ENCODE peak calls at places on chromosomes 3 and 15, in ten cellular contexts. H is naive B cell; Z is ACHN; R is M059J; I is iris pigment epithelial cell; A is T-helper 1 cell; W is GM03348; X is Right ventricle myocardium superior; M is stimulated activated CD4-positive, alpha-beta T cell treated with anti-CD3 and anti-CD28 coated beads, TNF-alpha, amount 100 ng/mL, for 24 hours; B is stromal cell of bone marrow. Y is an unnamed sample.

GRCh38 chr15:39589193-39589814 is 8.4 kb downstream of the THBS1 start:
- DNase-seq in H (no peak), B (no peak), M (no peak), A (no peak), Z (peak), X (no peak), R (peak), W (no peak), I (no peak), Y (peak)

GRCh38 chr15:52208306-52208946 is 17.2 kb upstream of the GNB5 start:
- DNase-seq in W (peak), Z (peak), X (peak), B (peak), A (peak), M (peak), I (peak), H (peak), R (peak), Y (peak)

GRCh38 chr3:39332525-39332924 is 3.0 kb downstream of the CCR8 start:
- DNase-seq in I (no peak), M (no peak), A (no peak), R (no peak), W (no peak), H (no peak), Z (no peak), B (no peak), X (peak), Y (no peak)

GRCh38 chr3:57647292-57647940 is 45.5 kb downstream of the DENND6A start:
- DNase-seq in A (no peak), X (no peak), H (no peak), M (no peak), R (no peak), B (no peak), Z (no peak), I (no peak), W (no peak), Y (no peak)

GRCh38 chr3:153768559-153769469 is 352.4 kb upstream of the ARHGEF26 start:
- DNase-seq in I (peak), R (peak), B (peak), Z (peak), H (peak), X (no peak), A (peak), W (peak), M (peak), Y (peak)

GRCh38 chr3:126481808-126482502 is 6.3 kb upstream of the ZXDC start:
- DNase-seq in R (no peak), B (no peak), A (no peak), Z (no peak), W (peak), H (no peak), I (peak), M (no peak), X (peak), Y (no peak)

GRCh38 chr3:124592658-124593441 is 137.4 kb upstream of the UMPS start:
- DNase-seq in R (peak), X (no peak), Z (no peak), M (no peak), B (no peak), W (no peak), I (no peak), H (no peak), A (peak), Y (no peak)

GRCh38 chr3:28791713-28792255 is 443.2 kb upstream of the AZI2 start:
- DNase-seq in W (no peak), X (no peak), B (peak), I (peak), R (no peak), Z (no peak), A (no peak), M (no peak), H (no peak), Y (no peak)

GRCh38 chr3:13002398-13003124 is 70.7 kb downstream of the IQSEC1 start:
- DNase-seq in A (peak), M (no peak), Z (no peak), X (no peak), B (no peak), R (peak), I (no peak), H (peak), W (no peak), Y (no peak)

GRCh38 chr3:32117324-32117723 is 10.9 kb downstream of the GPD1L start:
- DNase-seq in B (no peak), H (no peak), R (no peak), Z (no peak), X (no peak), A (no peak), I (peak), M (no peak), W (no peak), Y (no peak)

GRCh38 chr3:141930801-141931200 is 54.4 kb downstream of the ATP1B3 start:
- DNase-seq in A (no peak), X (no peak), B (no peak), H (no peak), R (no peak), Z (no peak), M (no peak), W (no peak), I (no peak), Y (no peak)

GRCh38 chr3:112116777-112117186 is 16.3 kb downstream of the GCSAM start:
- DNase-seq in B (no peak), H (no peak), R (no peak), M (no peak), W (no peak), A (no peak), I (no peak), X (peak), Z (no peak), Y (no peak)

GRCh38 chr3:113783463-113783862 is 36.6 kb downstream of the ATP6V1A start:
- DNase-seq in W (peak), B (peak), H (peak), R (peak), Z (peak), A (no peak), M (no peak), I (peak), X (no peak), Y (peak)

GRCh38 chr15:45573961-45574629 is 13.1 kb upstream of the BLOC1S6 start:
- DNase-seq in Z (peak), B (no peak), M (no peak), W (no peak), I (no peak), R (peak), X (no peak), A (no peak), H (no peak), Y (no peak)

GRCh38 chr3:46950177-46950576 is 26.4 kb downstream of the CCDC12 start:
- DNase-seq in R (no peak), B (no peak), M (no peak), Z (no peak), H (no peak), W (no peak), A (no peak), X (no peak), I (no peak), Y (no peak)

GRCh38 chr15:80106051-80106450 is 46.6 kb downstream of the ZFAND6 start:
- DNase-seq in H (no peak), R (peak), I (peak), Z (no peak), A (no peak), M (no peak), W (peak), X (no peak), B (no peak), Y (no peak)

GRCh38 chr3:135944831-135945230 is 20.7 kb upstream of the PPP2R3A start:
- DNase-seq in X (no peak), B (no peak), M (no peak), H (no peak), Z (no peak), R (no peak), W (peak), I (no peak), A (no peak), Y (no peak)

GRCh38 chr15:68508485-68509189 is 70.2 kb upstream of the CORO2B start:
- DNase-seq in Z (no peak), M (no peak), R (no peak), W (no peak), B (no peak), X (peak), H (no peak), I (no peak), A (no peak), Y (no peak)

GRCh38 chr15:57251941-57252340 is 124.4 kb upstream of the CGNL1 start:
- DNase-seq in B (no peak), I (peak), A (no peak), X (no peak), Z (no peak), R (peak), W (peak), M (no peak), H (no peak), Y (peak)

GRCh38 chr3:84905556-84905920 is 53.3 kb upstream of the CADM2 start:
- DNase-seq in A (no peak), Z (no peak), I (no peak), H (no peak), X (no peak), B (no peak), W (no peak), R (no peak), M (no peak), Y (no peak)

GRCh38 chr15:64224508-64224907 is 61.7 kb upstream of the PPIB start:
- DNase-seq in H (no peak), I (peak), X (no peak), Z (no peak), R (peak), A (no peak), M (no peak), B (peak), W (peak), Y (peak)

Y was measured in GM04504.